ENCODE peak calls at places on chromosomes 13 and 19, in four cellular contexts. U is neural crest cell, E is skeletal muscle cell, I is mucosa of descending colon. K is an unnamed sample.

GRCh38 chr19:335486-336066 is 9.0 kb downstream of the MIER2 start:
- DNase-seq in U (no peak), I (no peak), E (no peak), K (no peak)

GRCh38 chr13:90055121-90055520 is 1292.4 kb upstream of the MIR17HG start:
- DNase-seq in U (no peak), E (peak; percentile 13), I (no peak), K (peak; percentile 9)

GRCh38 chr13:73075546-73075945 is 16.7 kb downstream of the KLF5 start:
- DNase-seq in I (no peak), U (no peak), E (no peak), K (no peak)

GRCh38 chr13:68784275-68784674 is 1323.4 kb upstream of the ATXN8OS start:
- DNase-seq in I (no peak), U (no peak), E (no peak), K (no peak)

GRCh38 chr19:32416749-32417469 is 11.3 kb downstream of the DPY19L3 start:
- DNase-seq in E (no peak), U (no peak), I (no peak), K (no peak)

GRCh38 chr13:83057119-83057518 is 825.2 kb downstream of the SLITRK1 start:
- DNase-seq in E (peak; percentile 25), I (no peak), U (no peak), K (no peak)

GRCh38 chr19:56750658-56751057 is 79.1 kb upstream of the ZNF835 start:
- DNase-seq in U (no peak), E (no peak), I (no peak), K (no peak)

GRCh38 chr19:6890938-6891337 is 3.6 kb downstream of the ADGRE1 start:
- DNase-seq in U (no peak), I (no peak), E (no peak), K (no peak)

K was measured in kidney epithelial cell.